ENCODE peak calls at places on chromosomes 1 and 21, in ten cellular contexts. One of them, this sample, is unnamed.

GRCh38 chr1:162757476-162757875 is 33.0 kb upstream of the HSD17B7 start:
- DNase-seq in LNCaP clone FGC: no peak
- DNase-seq in activated CD4-positive, alpha-beta T cell treated with anti-CD3 and anti-CD28 coated beads, Interleukin-2, amount 50 U/mL, for 48 hours: no peak
- DNase-seq in Calu3: no peak
- DNase-seq in iris pigment epithelial cell: peak; percentile 45
- DNase-seq in smooth muscle cell of the brain vasculature: no peak
- DNase-seq in stimulated activated CD4-positive, alpha-beta T cell treated with anti-CD3 and anti-CD28 coated beads, TNF-alpha, amount 100 ng/mL, for 4 hours: no peak
- DNase-seq in cardiac muscle cell: peak; percentile 6
- DNase-seq in 8988T: no peak
- DNase-seq in NCI-H1930: no peak
- DNase-seq in this sample: no peak

GRCh38 chr1:208841396-208841795 is 597.2 kb upstream of the PLXNA2 start:
- DNase-seq in LNCaP clone FGC: no peak
- DNase-seq in activated CD4-positive, alpha-beta T cell treated with anti-CD3 and anti-CD28 coated beads, Interleukin-2, amount 50 U/mL, for 48 hours: no peak
- DNase-seq in Calu3: no peak
- DNase-seq in iris pigment epithelial cell: no peak
- DNase-seq in smooth muscle cell of the brain vasculature: no peak
- DNase-seq in stimulated activated CD4-positive, alpha-beta T cell treated with anti-CD3 and anti-CD28 coated beads, TNF-alpha, amount 100 ng/mL, for 4 hours: no peak
- DNase-seq in cardiac muscle cell: no peak
- DNase-seq in 8988T: no peak
- DNase-seq in NCI-H1930: no peak
- DNase-seq in this sample: no peak

GRCh38 chr1:61642475-61643232 is 82.3 kb downstream of the TM2D1 start:
- DNase-seq in LNCaP clone FGC: peak; percentile 91
- DNase-seq in activated CD4-positive, alpha-beta T cell treated with anti-CD3 and anti-CD28 coated beads, Interleukin-2, amount 50 U/mL, for 48 hours: no peak
- DNase-seq in Calu3: peak; percentile 9
- DNase-seq in iris pigment epithelial cell: no peak
- DNase-seq in smooth muscle cell of the brain vasculature: no peak
- DNase-seq in stimulated activated CD4-positive, alpha-beta T cell treated with anti-CD3 and anti-CD28 coated beads, TNF-alpha, amount 100 ng/mL, for 4 hours: no peak
- DNase-seq in cardiac muscle cell: no peak
- DNase-seq in 8988T: no peak
- DNase-seq in NCI-H1930: no peak
- DNase-seq in this sample: no peak

GRCh38 chr21:39610705-39611104 is 2.0 kb upstream of the B3GALT5 start:
- DNase-seq in LNCaP clone FGC: no peak
- DNase-seq in activated CD4-positive, alpha-beta T cell treated with anti-CD3 and anti-CD28 coated beads, Interleukin-2, amount 50 U/mL, for 48 hours: no peak
- DNase-seq in Calu3: no peak
- DNase-seq in iris pigment epithelial cell: no peak
- DNase-seq in smooth muscle cell of the brain vasculature: no peak
- DNase-seq in stimulated activated CD4-positive, alpha-beta T cell treated with anti-CD3 and anti-CD28 coated beads, TNF-alpha, amount 100 ng/mL, for 4 hours: no peak
- DNase-seq in cardiac muscle cell: no peak
- DNase-seq in 8988T: peak; percentile 57
- DNase-seq in NCI-H1930: no peak
- DNase-seq in this sample: no peak

GRCh38 chr1:68143633-68144032 is 88.7 kb downstream of the WLS start:
- DNase-seq in LNCaP clone FGC: no peak
- DNase-seq in activated CD4-positive, alpha-beta T cell treated with anti-CD3 and anti-CD28 coated beads, Interleukin-2, amount 50 U/mL, for 48 hours: no peak
- DNase-seq in Calu3: no peak
- DNase-seq in iris pigment epithelial cell: no peak
- DNase-seq in smooth muscle cell of the brain vasculature: no peak
- DNase-seq in stimulated activated CD4-positive, alpha-beta T cell treated with anti-CD3 and anti-CD28 coated beads, TNF-alpha, amount 100 ng/mL, for 4 hours: no peak
- DNase-seq in cardiac muscle cell: no peak
- DNase-seq in 8988T: no peak
- DNase-seq in NCI-H1930: no peak
- DNase-seq in this sample: no peak

GRCh38 chr1:156499703-156500577 is 635 bp downstream of the MEF2D start:
- DNase-seq in LNCaP clone FGC: no peak
- DNase-seq in activated CD4-positive, alpha-beta T cell treated with anti-CD3 and anti-CD28 coated beads, Interleukin-2, amount 50 U/mL, for 48 hours: no peak
- DNase-seq in Calu3: peak; percentile 46
- DNase-seq in iris pigment epithelial cell: no peak
- DNase-seq in smooth muscle cell of the brain vasculature: no peak
- DNase-seq in stimulated activated CD4-positive, alpha-beta T cell treated with anti-CD3 and anti-CD28 coated beads, TNF-alpha, amount 100 ng/mL, for 4 hours: no peak
- DNase-seq in cardiac muscle cell: no peak
- DNase-seq in 8988T: no peak
- DNase-seq in NCI-H1930: no peak
- DNase-seq in this sample: no peak

GRCh38 chr1:30411206-30411605 is 312.2 kb downstream of the MATN1 start:
- DNase-seq in LNCaP clone FGC: no peak
- DNase-seq in activated CD4-positive, alpha-beta T cell treated with anti-CD3 and anti-CD28 coated beads, Interleukin-2, amount 50 U/mL, for 48 hours: no peak
- DNase-seq in Calu3: no peak
- DNase-seq in iris pigment epithelial cell: no peak
- DNase-seq in smooth muscle cell of the brain vasculature: no peak
- DNase-seq in stimulated activated CD4-positive, alpha-beta T cell treated with anti-CD3 and anti-CD28 coated beads, TNF-alpha, amount 100 ng/mL, for 4 hours: no peak
- DNase-seq in cardiac muscle cell: no peak
- DNase-seq in 8988T: no peak
- DNase-seq in NCI-H1930: no peak
- DNase-seq in this sample: peak; percentile 7

GRCh38 chr1:157113631-157114030 is 14.0 kb upstream of the ETV3L start:
- DNase-seq in LNCaP clone FGC: no peak
- DNase-seq in activated CD4-positive, alpha-beta T cell treated with anti-CD3 and anti-CD28 coated beads, Interleukin-2, amount 50 U/mL, for 48 hours: no peak
- DNase-seq in Calu3: no peak
- DNase-seq in iris pigment epithelial cell: no peak
- DNase-seq in smooth muscle cell of the brain vasculature: no peak
- DNase-seq in stimulated activated CD4-positive, alpha-beta T cell treated with anti-CD3 and anti-CD28 coated beads, TNF-alpha, amount 100 ng/mL, for 4 hours: no peak
- DNase-seq in cardiac muscle cell: no peak
- DNase-seq in 8988T: no peak
- DNase-seq in NCI-H1930: no peak
- DNase-seq in this sample: no peak

GRCh38 chr1:109986054-109986444 is 1.5 kb downstream of the AHCYL1 start:
- DNase-seq in LNCaP clone FGC: no peak
- DNase-seq in activated CD4-positive, alpha-beta T cell treated with anti-CD3 and anti-CD28 coated beads, Interleukin-2, amount 50 U/mL, for 48 hours: no peak
- DNase-seq in Calu3: no peak
- DNase-seq in iris pigment epithelial cell: no peak
- DNase-seq in smooth muscle cell of the brain vasculature: no peak
- DNase-seq in stimulated activated CD4-positive, alpha-beta T cell treated with anti-CD3 and anti-CD28 coated beads, TNF-alpha, amount 100 ng/mL, for 4 hours: no peak
- DNase-seq in cardiac muscle cell: no peak
- DNase-seq in 8988T: no peak
- DNase-seq in NCI-H1930: no peak
- DNase-seq in this sample: no peak

GRCh38 chr1:31652891-31653489 is 8.3 kb upstream of the PEF1 start:
- DNase-seq in LNCaP clone FGC: no peak
- DNase-seq in activated CD4-positive, alpha-beta T cell treated with anti-CD3 and anti-CD28 coated beads, Interleukin-2, amount 50 U/mL, for 48 hours: no peak
- DNase-seq in Calu3: no peak
- DNase-seq in iris pigment epithelial cell: no peak
- DNase-seq in smooth muscle cell of the brain vasculature: no peak
- DNase-seq in stimulated activated CD4-positive, alpha-beta T cell treated with anti-CD3 and anti-CD28 coated beads, TNF-alpha, amount 100 ng/mL, for 4 hours: no peak
- DNase-seq in cardiac muscle cell: no peak
- DNase-seq in 8988T: no peak
- DNase-seq in NCI-H1930: no peak
- DNase-seq in this sample: no peak

GRCh38 chr1:101128211-101128727 is 102.7 kb upstream of the DPH5 start:
- DNase-seq in LNCaP clone FGC: no peak
- DNase-seq in activated CD4-positive, alpha-beta T cell treated with anti-CD3 and anti-CD28 coated beads, Interleukin-2, amount 50 U/mL, for 48 hours: no peak
- DNase-seq in Calu3: no peak
- DNase-seq in iris pigment epithelial cell: no peak
- DNase-seq in smooth muscle cell of the brain vasculature: no peak
- DNase-seq in stimulated activated CD4-positive, alpha-beta T cell treated with anti-CD3 and anti-CD28 coated beads, TNF-alpha, amount 100 ng/mL, for 4 hours: no peak
- DNase-seq in cardiac muscle cell: no peak
- DNase-seq in 8988T: no peak
- DNase-seq in NCI-H1930: no peak
- DNase-seq in this sample: no peak

GRCh38 chr1:32733573-32734321 is 31.2 kb upstream of the SYNC start:
- DNase-seq in LNCaP clone FGC: no peak
- DNase-seq in activated CD4-positive, alpha-beta T cell treated with anti-CD3 and anti-CD28 coated beads, Interleukin-2, amount 50 U/mL, for 48 hours: no peak
- DNase-seq in Calu3: no peak
- DNase-seq in iris pigment epithelial cell: no peak
- DNase-seq in smooth muscle cell of the brain vasculature: no peak
- DNase-seq in stimulated activated CD4-positive, alpha-beta T cell treated with anti-CD3 and anti-CD28 coated beads, TNF-alpha, amount 100 ng/mL, for 4 hours: no peak
- DNase-seq in cardiac muscle cell: peak; percentile 29
- DNase-seq in 8988T: no peak
- DNase-seq in NCI-H1930: no peak
- DNase-seq in this sample: no peak

GRCh38 chr21:37165606-37166005 is 92.6 kb downstream of the TTC3 start:
- DNase-seq in LNCaP clone FGC: no peak
- DNase-seq in activated CD4-positive, alpha-beta T cell treated with anti-CD3 and anti-CD28 coated beads, Interleukin-2, amount 50 U/mL, for 48 hours: no peak
- DNase-seq in Calu3: no peak
- DNase-seq in iris pigment epithelial cell: no peak
- DNase-seq in smooth muscle cell of the brain vasculature: no peak
- DNase-seq in stimulated activated CD4-positive, alpha-beta T cell treated with anti-CD3 and anti-CD28 coated beads, TNF-alpha, amount 100 ng/mL, for 4 hours: no peak
- DNase-seq in cardiac muscle cell: no peak
- DNase-seq in 8988T: no peak
- DNase-seq in NCI-H1930: no peak
- DNase-seq in this sample: no peak

GRCh38 chr1:33472349-33472980 is at the start of gene ZSCAN20:
- DNase-seq in LNCaP clone FGC: peak; percentile 95
- DNase-seq in activated CD4-positive, alpha-beta T cell treated with anti-CD3 and anti-CD28 coated beads, Interleukin-2, amount 50 U/mL, for 48 hours: peak; percentile 92
- DNase-seq in Calu3: peak; percentile 97
- DNase-seq in iris pigment epithelial cell: peak; percentile 99
- DNase-seq in smooth muscle cell of the brain vasculature: peak; percentile 95
- DNase-seq in stimulated activated CD4-positive, alpha-beta T cell treated with anti-CD3 and anti-CD28 coated beads, TNF-alpha, amount 100 ng/mL, for 4 hours: peak; percentile 74
- DNase-seq in cardiac muscle cell: peak; percentile 99
- DNase-seq in 8988T: peak; percentile 51
- DNase-seq in NCI-H1930: peak; percentile 94
- DNase-seq in this sample: peak; percentile 92